ENCODE peak calls at places on chromosomes 13 and 19, in four cellular contexts. K is tibial nerve, I is brain microvascular endothelial cell, V is mammary epithelial cell. H is an unnamed sample.

GRCh38 chr19:2837430-2837829 is 3.8 kb upstream of the ZNF555 start:
- DNase-seq in I (no peak), K (no peak), V (no peak), H (no peak)

GRCh38 chr13:112664501-112665203 is 25.2 kb upstream of the ATP11A start:
- DNase-seq in K (no peak), V (peak), I (peak), H (no peak)

GRCh38 chr13:67048793-67049150 is 181.4 kb downstream of the PCDH9 start:
- DNase-seq in V (no peak), K (no peak), I (peak), H (no peak)

GRCh38 chr13:28392896-28393295 is 102.0 kb downstream of the FLT1 start:
- DNase-seq in K (no peak), V (no peak), I (no peak), H (no peak)

GRCh38 chr19:51959791-51960190 is 26.8 kb downstream of the ZNF350 start:
- DNase-seq in I (no peak), K (no peak), V (no peak), H (no peak)

GRCh38 chr13:41159174-41159573 is 26.6 kb upstream of the KBTBD6 start:
- DNase-seq in V (no peak), I (no peak), K (no peak), H (no peak)

GRCh38 chr13:66627512-66627911 is 602.6 kb downstream of the PCDH9 start:
- DNase-seq in I (no peak), V (no peak), K (no peak), H (no peak)

GRCh38 chr19:44972802-44973201 is 17.6 kb downstream of the CLPTM1 start:
- DNase-seq in K (no peak), V (no peak), I (no peak), H (no peak)

GRCh38 chr19:33273881-33274662 is 28.3 kb downstream of the CEBPA start:
- DNase-seq in K (peak), I (peak), V (peak), H (no peak)

GRCh38 chr19:40768936-40769335 is 6.4 kb upstream of the MIA start:
- DNase-seq in K (no peak), V (no peak), I (no peak), H (no peak)

GRCh38 chr19:41535029-41535622 is 40.8 kb upstream of the CEACAM21 start:
- DNase-seq in I (no peak), V (peak), K (no peak), H (no peak)

GRCh38 chr19:13839193-13839937 is 37.6 kb upstream of the NANOS3 start:
- DNase-seq in I (no peak), K (peak), V (peak), H (no peak)
- TF ChIP-seq CTCF in I (peak), K (peak), V (no peak), H (no peak)

GRCh38 chr13:98291658-98292057 is 114.6 kb upstream of the RNF113B start:
- DNase-seq in I (no peak), V (no peak), K (no peak), H (no peak)
- H3K27ac ChIP-seq in I (no peak), V (no peak), K (no peak), H (no peak)

DNA sequence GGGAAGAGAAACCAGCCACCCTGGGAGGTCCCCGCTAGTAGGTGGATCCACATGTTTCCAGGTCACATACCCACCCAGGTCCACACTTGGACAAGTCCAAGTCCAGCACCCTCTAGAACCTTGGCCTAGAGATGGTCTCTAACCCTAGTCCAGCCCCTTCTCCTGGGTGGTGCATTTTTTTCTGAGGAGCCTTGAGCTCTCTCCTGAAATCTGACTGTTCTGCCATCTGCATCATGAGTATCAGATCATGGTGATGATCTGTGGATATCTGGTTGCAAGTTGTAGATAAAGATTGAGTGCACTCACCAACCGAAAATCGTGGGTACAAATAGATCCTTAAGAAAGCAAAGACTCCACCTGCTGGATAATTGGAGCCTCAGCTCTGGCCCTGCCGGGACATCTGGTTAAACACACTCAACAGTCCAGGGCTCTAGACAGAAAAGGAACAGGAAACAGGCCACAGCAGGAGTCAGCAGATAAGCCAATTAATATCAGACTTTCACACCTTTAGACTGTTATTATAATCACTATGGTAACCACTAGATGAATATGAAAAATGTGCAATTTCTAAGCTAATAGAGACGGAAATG is 41.1 kb downstream of the GPR12 start:
- DNase-seq in V (no peak), I (no peak), K (no peak), H (no peak)
- TF ChIP-seq CTCF in V (peak), I (peak), K (no peak), H (no peak)

DNA sequence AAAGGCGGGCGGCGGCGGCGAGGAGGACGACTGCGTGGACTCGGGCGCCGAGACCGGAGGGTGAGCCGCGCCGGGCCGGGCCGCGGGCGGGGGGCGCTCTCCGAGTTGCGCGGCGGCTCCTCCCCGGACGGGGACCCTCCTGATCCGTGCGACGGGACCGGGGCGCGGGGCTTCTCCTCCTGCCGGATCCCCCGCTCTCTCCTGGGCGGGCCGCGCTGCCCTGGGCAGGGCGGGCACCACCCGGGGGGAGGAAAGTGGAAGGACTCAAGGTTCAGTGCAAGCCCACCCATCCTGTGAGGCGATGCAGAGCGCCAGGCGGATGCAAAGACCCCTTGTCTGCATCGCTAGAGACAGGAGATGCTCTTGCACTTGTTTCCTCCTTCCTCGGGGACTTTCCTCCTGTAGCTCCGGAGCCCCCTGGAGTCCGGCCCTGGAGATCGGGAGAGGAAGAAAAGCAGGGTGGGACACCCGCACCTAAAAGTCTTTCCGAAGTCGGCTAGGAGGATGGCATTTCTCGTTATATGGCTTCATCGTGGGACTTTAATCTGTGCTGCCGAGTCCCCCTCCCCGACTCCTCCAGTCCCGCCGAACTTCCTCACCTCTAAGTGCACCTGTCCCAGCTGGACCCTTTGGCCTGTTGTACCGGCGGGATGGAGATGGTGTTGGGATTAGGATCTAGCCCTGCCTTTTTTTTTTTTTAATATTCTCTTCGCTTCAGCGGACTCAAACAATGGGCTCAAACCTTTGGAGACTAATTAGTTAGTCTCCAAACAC is 499 bp downstream of the FAM124A start:
- DNase-seq in K (peak), I (no peak), V (no peak), H (no peak)
- H3K27ac ChIP-seq in K (peak), I (no peak), V (no peak), H (no peak)

H was measured in RWPE1.